ENCODE peak calls at places on chromosomes 7 and 10, in seven cellular contexts. O is suprapubic skin, M is sigmoid colon, T is HepG2, S is stomach, D is tibial nerve, W is K562. C is an unnamed sample.

GRCh38 chr7:2971914-2972530 is 71.6 kb downstream of the CARD11 start:
- DNase-seq in O (no peak), M (peak; percentile 26), T (no peak), S (no peak), D (no peak), W (no peak), C (no peak)

GRCh38 chr10:1570652-1571051 is 166.7 kb downstream of the ADARB2 start:
- DNase-seq in O (no peak), M (peak; percentile 25), T (no peak), S (no peak), D (no peak), W (no peak), C (no peak)

GRCh38 chr10:76874151-76874550 is 763.5 kb downstream of the KCNMA1 start:
- DNase-seq in O (peak; percentile 71), M (peak; percentile 72), T (no peak), S (no peak), D (peak; percentile 78), W (no peak), C (no peak)

GRCh38 chr10:15485684-15486316 is 114.7 kb upstream of the FAM171A1 start:
- DNase-seq in O (no peak), M (no peak), T (no peak), S (no peak), D (no peak), W (no peak), C (no peak)

GRCh38 chr7:139976838-139977656 is 85.7 kb downstream of the PARP12 start:
- DNase-seq in O (no peak), M (no peak), T (peak; percentile 15), S (no peak), D (no peak), W (peak; percentile 51), C (no peak)

GRCh38 chr7:155798673-155799439 is 13.4 kb downstream of the SHH start:
- DNase-seq in O (no peak), M (no peak), T (no peak), S (no peak), D (no peak), W (no peak), C (no peak)

GRCh38 chr7:72265505-72265904 is 146.6 kb downstream of the CALN1 start:
- DNase-seq in O (no peak), M (no peak), T (no peak), S (no peak), D (no peak), W (no peak), C (no peak)

GRCh38 chr7:82257118-82257695 is 186.4 kb downstream of the CACNA2D1 start:
- DNase-seq in O (no peak), M (no peak), T (no peak), S (no peak), D (no peak), W (no peak), C (no peak)

GRCh38 chr10:113788604-113789083 is 37.2 kb downstream of the PLEKHS1 start:
- DNase-seq in O (no peak), M (peak; percentile 76), T (no peak), S (no peak), D (peak; percentile 37), W (peak; percentile 10), C (no peak)

GRCh38 chr10:14173706-14174594 is 156.8 kb downstream of the FRMD4A start:
- DNase-seq in O (no peak), M (no peak), T (no peak), S (no peak), D (no peak), W (no peak), C (no peak)

GRCh38 chr7:78634073-78634472 is 819.4 kb downstream of the MAGI2 start:
- DNase-seq in O (no peak), M (no peak), T (no peak), S (no peak), D (no peak), W (no peak), C (no peak)

GRCh38 chr7:5001911-5002310 is 42.9 kb upstream of the MMD2 start:
- DNase-seq in O (no peak), M (no peak), T (no peak), S (no peak), D (no peak), W (no peak), C (no peak)

GRCh38 chr10:34396669-34397068 is 418.4 kb downstream of the PARD3 start:
- DNase-seq in O (no peak), M (no peak), T (no peak), S (no peak), D (no peak), W (no peak), C (no peak)

GRCh38 chr7:20651960-20652544 is 36.6 kb downstream of the ABCB5 start:
- DNase-seq in O (no peak), M (no peak), T (no peak), S (no peak), D (peak; percentile 14), W (peak; percentile 11), C (no peak)

GRCh38 chr10:58512470-58513188 is at the start of gene BICC1:
- DNase-seq in O (peak; percentile 54), M (peak; percentile 74), T (no peak), S (no peak), D (peak; percentile 40), W (no peak), C (peak; percentile 71)

GRCh38 chr7:101956130-101956529 is 138.7 kb downstream of the CUX1 start:
- DNase-seq in O (no peak), M (no peak), T (no peak), S (no peak), D (no peak), W (no peak), C (no peak)

GRCh38 chr7:30974605-30975256 is 11.0 kb downstream of the GHRHR start:
- DNase-seq in O (no peak), M (peak; percentile 62), T (peak; percentile 60), S (peak; percentile 57), D (peak; percentile 28), W (peak; percentile 82), C (no peak)

GRCh38 chr7:101398631-101399289 is 36.1 kb downstream of the COL26A1 start:
- DNase-seq in O (no peak), M (no peak), T (no peak), S (no peak), D (no peak), W (no peak), C (no peak)

GRCh38 chr10:30502266-30503058 is 68.5 kb downstream of the MAP3K8 start:
- DNase-seq in O (no peak), M (no peak), T (no peak), S (no peak), D (peak; percentile 38), W (peak; percentile 64), C (no peak)

GRCh38 chr10:69786791-69787190 is 14.9 kb upstream of the COL13A1 start:
- DNase-seq in O (no peak), M (no peak), T (no peak), S (no peak), D (no peak), W (no peak), C (no peak)

GRCh38 chr7:74039337-74039736 is 11.4 kb downstream of the ELN start:
- DNase-seq in O (no peak), M (no peak), T (no peak), S (no peak), D (no peak), W (no peak), C (no peak)

GRCh38 chr10:77798940-77799339 is 127.6 kb downstream of the DLG5 start:
- DNase-seq in O (no peak), M (no peak), T (no peak), S (no peak), D (no peak), W (no peak), C (no peak)

DNA sequence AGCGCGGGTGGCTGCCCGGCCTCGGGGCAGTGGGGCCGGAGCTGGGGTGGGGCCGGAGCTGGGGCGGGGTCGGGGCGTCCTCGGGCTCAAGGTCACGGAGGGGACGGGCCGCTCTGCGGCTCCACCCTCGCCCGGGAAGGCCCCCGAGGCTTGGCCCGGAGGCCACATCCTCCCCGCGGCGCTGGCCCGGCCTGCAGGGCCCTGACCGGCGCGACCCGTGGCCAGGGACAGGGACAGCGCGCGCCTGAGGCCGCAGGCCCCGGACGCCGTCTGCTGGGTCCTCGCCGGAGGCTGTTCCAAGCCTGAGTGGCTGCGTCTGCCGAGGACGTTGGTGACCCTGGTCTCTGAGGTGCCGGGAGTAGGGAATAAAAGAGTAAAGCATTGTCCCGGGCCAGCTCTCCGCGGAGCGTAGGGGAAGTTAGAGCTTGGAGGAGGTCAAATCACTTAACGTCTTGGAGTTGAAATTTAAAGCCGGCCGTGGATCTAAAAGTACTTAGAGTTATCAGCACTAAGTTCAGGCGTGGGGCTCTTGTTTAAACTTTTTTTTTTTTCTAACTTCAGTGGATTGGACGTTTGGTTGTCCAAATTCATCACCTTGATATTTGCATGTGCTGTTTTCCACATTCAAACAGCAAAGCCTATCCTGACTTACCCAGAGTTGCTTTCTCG is 551 bp downstream of the NIPSNAP2 start:
- DNase-seq in O (peak; percentile 78), M (peak; percentile 84), T (peak; percentile 72), S (peak; percentile 80), D (peak; percentile 22), W (no peak), C (peak; percentile 78)
- TF ChIP-seq POLR2A in O (no peak), M (no peak), T (peak; percentile 80), S (no peak), D (no peak), W (peak; percentile 74), C (no peak)

DNA sequence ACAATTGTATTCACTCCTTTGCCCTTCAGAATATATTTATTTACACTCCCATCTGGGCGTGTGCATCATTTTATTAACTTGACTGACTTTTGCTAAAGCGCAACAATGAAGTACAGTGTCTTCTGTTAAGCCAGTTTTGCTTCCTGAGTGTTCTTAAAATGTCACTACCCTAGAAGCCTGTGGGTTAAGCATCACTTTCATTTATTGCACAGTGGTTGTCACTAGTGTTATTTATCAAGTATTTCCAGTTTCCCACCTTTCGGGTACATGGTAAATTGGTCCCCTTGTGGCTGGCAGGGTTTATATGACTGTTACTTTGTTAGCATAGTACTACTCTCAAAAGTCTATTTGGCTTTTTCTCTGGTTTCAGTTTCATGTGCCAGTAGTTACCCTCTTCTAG is 3.3 kb downstream of the HILPDA start:
- DNase-seq in O (no peak), M (no peak), T (no peak), S (no peak), D (no peak), W (no peak), C (no peak)
- TF ChIP-seq EP300 in O (no peak), M (no peak), T (no peak), S (no peak), D (no peak), W (no peak), C (no peak)

DNA sequence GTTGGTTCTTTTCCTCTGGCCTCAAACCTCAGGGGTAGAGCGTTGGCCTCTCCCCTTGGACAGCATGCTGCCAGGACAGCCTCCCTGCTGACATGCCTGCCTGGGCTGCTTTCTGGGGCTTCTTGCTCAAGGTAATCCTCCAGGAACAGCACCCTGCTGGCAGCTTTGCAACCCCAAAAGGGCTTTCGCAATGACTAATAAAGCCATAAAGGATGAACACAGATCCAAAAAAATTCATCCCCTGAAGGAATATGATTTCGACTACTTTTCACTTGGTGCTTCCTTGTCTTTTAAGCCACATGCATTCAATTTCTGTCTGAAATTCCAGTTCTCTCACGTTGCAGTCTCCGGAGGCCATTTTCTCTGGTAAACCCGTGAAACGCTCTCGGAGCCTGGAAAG is 15.1 kb upstream of the SH3PXD2A start:
- DNase-seq in O (no peak), M (no peak), T (no peak), S (no peak), D (no peak), W (no peak), C (no peak)
- TF ChIP-seq CTCF in O (no peak), M (no peak), T (no peak), S (no peak), D (no peak), W (no peak), C (no peak)

GRCh38 chr10:92756233-92757065 is 66.7 kb downstream of the HHEX start:
- DNase-seq in O (no peak), M (no peak), T (peak; percentile 92), S (no peak), D (no peak), W (peak; percentile 72), C (no peak)
- TF ChIP-seq POLR2A in O (no peak), M (no peak), T (no peak), S (no peak), D (no peak), W (no peak), C (no peak)